ENCODE peak calls at places on chromosomes 3 and 15, in ten cellular contexts. One of them, this sample, is unnamed.

GRCh38 chr15:58086479-58086878 is 21.0 kb upstream of the ALDH1A2 start:
- DNase-seq in breast epithelium: no peak
- DNase-seq in H1: no peak
- DNase-seq in NB4: no peak
- DNase-seq in GM12864: no peak
- DNase-seq in lower leg skin: no peak
- DNase-seq in left lung: no peak
- DNase-seq in choroid plexus epithelial cell: peak
- DNase-seq in brain microvascular endothelial cell: no peak
- DNase-seq in PC-3: peak
- DNase-seq in this sample: peak

GRCh38 chr3:126552688-126553283 is 5.9 kb downstream of the C3orf22 start:
- DNase-seq in breast epithelium: no peak
- DNase-seq in lower leg skin: peak
- DNase-seq in H1: peak
- DNase-seq in NB4: no peak
- DNase-seq in choroid plexus epithelial cell: no peak
- DNase-seq in PC-3: no peak
- DNase-seq in brain microvascular endothelial cell: no peak
- DNase-seq in GM12864: no peak
- DNase-seq in left lung: peak
- DNase-seq in this sample: no peak

GRCh38 chr3:183518446-183519185 is 36.9 kb downstream of the KLHL6 start:
- DNase-seq in lower leg skin: no peak
- DNase-seq in GM12864: no peak
- DNase-seq in H1: no peak
- DNase-seq in brain microvascular endothelial cell: no peak
- DNase-seq in choroid plexus epithelial cell: no peak
- DNase-seq in breast epithelium: no peak
- DNase-seq in PC-3: no peak
- DNase-seq in NB4: peak
- DNase-seq in left lung: no peak
- DNase-seq in this sample: no peak

GRCh38 chr3:36546196-36546595 is 165.9 kb downstream of the STAC start:
- DNase-seq in brain microvascular endothelial cell: peak
- DNase-seq in NB4: no peak
- DNase-seq in PC-3: no peak
- DNase-seq in choroid plexus epithelial cell: peak
- DNase-seq in lower leg skin: no peak
- DNase-seq in breast epithelium: no peak
- DNase-seq in H1: no peak
- DNase-seq in GM12864: no peak
- DNase-seq in left lung: no peak
- DNase-seq in this sample: no peak

GRCh38 chr15:65832549-65833364 is 36.5 kb upstream of the RAB11A start:
- DNase-seq in breast epithelium: peak
- DNase-seq in brain microvascular endothelial cell: peak
- DNase-seq in GM12864: no peak
- DNase-seq in PC-3: peak
- DNase-seq in H1: peak
- DNase-seq in lower leg skin: peak
- DNase-seq in choroid plexus epithelial cell: peak
- DNase-seq in NB4: peak
- DNase-seq in left lung: peak
- DNase-seq in this sample: peak

GRCh38 chr15:67130673-67131601 is 65.5 kb downstream of the SMAD3 start:
- DNase-seq in PC-3: no peak
- DNase-seq in NB4: no peak
- DNase-seq in left lung: no peak
- DNase-seq in brain microvascular endothelial cell: no peak
- DNase-seq in choroid plexus epithelial cell: peak
- DNase-seq in GM12864: no peak
- DNase-seq in lower leg skin: no peak
- DNase-seq in breast epithelium: no peak
- DNase-seq in H1: no peak
- DNase-seq in this sample: no peak

GRCh38 chr15:90419738-90420487 is 31.9 kb downstream of the IQGAP1 start:
- DNase-seq in left lung: no peak
- DNase-seq in GM12864: no peak
- DNase-seq in breast epithelium: no peak
- DNase-seq in brain microvascular endothelial cell: peak
- DNase-seq in H1: no peak
- DNase-seq in lower leg skin: no peak
- DNase-seq in NB4: no peak
- DNase-seq in PC-3: peak
- DNase-seq in choroid plexus epithelial cell: peak
- DNase-seq in this sample: peak

GRCh38 chr15:93093765-93094164 is 4.8 kb upstream of the RGMA start:
- DNase-seq in left lung: no peak
- DNase-seq in brain microvascular endothelial cell: no peak
- DNase-seq in GM12864: no peak
- DNase-seq in lower leg skin: no peak
- DNase-seq in choroid plexus epithelial cell: no peak
- DNase-seq in H1: no peak
- DNase-seq in NB4: no peak
- DNase-seq in PC-3: no peak
- DNase-seq in breast epithelium: no peak
- DNase-seq in this sample: no peak

GRCh38 chr3:53890726-53891499 is 746 bp downstream of the SELENOK start:
- DNase-seq in left lung: no peak
- DNase-seq in PC-3: peak
- DNase-seq in H1: peak
- DNase-seq in choroid plexus epithelial cell: peak
- DNase-seq in breast epithelium: no peak
- DNase-seq in NB4: peak
- DNase-seq in GM12864: no peak
- DNase-seq in lower leg skin: no peak
- DNase-seq in brain microvascular endothelial cell: peak
- DNase-seq in this sample: peak

GRCh38 chr3:9064853-9065252 is 101.6 kb upstream of the RAD18 start:
- DNase-seq in brain microvascular endothelial cell: no peak
- DNase-seq in choroid plexus epithelial cell: no peak
- DNase-seq in GM12864: no peak
- DNase-seq in PC-3: no peak
- DNase-seq in NB4: no peak
- DNase-seq in left lung: no peak
- DNase-seq in H1: no peak
- DNase-seq in lower leg skin: no peak
- DNase-seq in breast epithelium: no peak
- DNase-seq in this sample: no peak

GRCh38 chr15:38242055-38242454 is 10.6 kb upstream of the SPRED1 start:
- DNase-seq in left lung: no peak
- DNase-seq in breast epithelium: no peak
- DNase-seq in NB4: no peak
- DNase-seq in choroid plexus epithelial cell: no peak
- DNase-seq in lower leg skin: no peak
- DNase-seq in PC-3: no peak
- DNase-seq in GM12864: no peak
- DNase-seq in brain microvascular endothelial cell: no peak
- DNase-seq in H1: no peak
- DNase-seq in this sample: no peak

GRCh38 chr15:52728899-52729298 is 49.7 kb upstream of the ATOSA start:
- DNase-seq in PC-3: peak
- DNase-seq in lower leg skin: no peak
- DNase-seq in GM12864: no peak
- DNase-seq in choroid plexus epithelial cell: peak
- DNase-seq in breast epithelium: no peak
- DNase-seq in H1: no peak
- DNase-seq in left lung: no peak
- DNase-seq in NB4: no peak
- DNase-seq in brain microvascular endothelial cell: no peak
- DNase-seq in this sample: peak

GRCh38 chr3:115790759-115791158 is 167.4 kb downstream of the GAP43 start:
- DNase-seq in PC-3: peak
- DNase-seq in left lung: no peak
- DNase-seq in H1: no peak
- DNase-seq in NB4: peak
- DNase-seq in brain microvascular endothelial cell: peak
- DNase-seq in GM12864: no peak
- DNase-seq in breast epithelium: no peak
- DNase-seq in choroid plexus epithelial cell: peak
- DNase-seq in lower leg skin: no peak
- DNase-seq in this sample: peak

GRCh38 chr15:100694381-100695012 is 92.1 kb downstream of the ASB7 start:
- DNase-seq in breast epithelium: no peak
- DNase-seq in H1: no peak
- DNase-seq in GM12864: no peak
- DNase-seq in NB4: no peak
- DNase-seq in lower leg skin: no peak
- DNase-seq in left lung: no peak
- DNase-seq in PC-3: no peak
- DNase-seq in brain microvascular endothelial cell: no peak
- DNase-seq in choroid plexus epithelial cell: peak
- DNase-seq in this sample: no peak

DNA sequence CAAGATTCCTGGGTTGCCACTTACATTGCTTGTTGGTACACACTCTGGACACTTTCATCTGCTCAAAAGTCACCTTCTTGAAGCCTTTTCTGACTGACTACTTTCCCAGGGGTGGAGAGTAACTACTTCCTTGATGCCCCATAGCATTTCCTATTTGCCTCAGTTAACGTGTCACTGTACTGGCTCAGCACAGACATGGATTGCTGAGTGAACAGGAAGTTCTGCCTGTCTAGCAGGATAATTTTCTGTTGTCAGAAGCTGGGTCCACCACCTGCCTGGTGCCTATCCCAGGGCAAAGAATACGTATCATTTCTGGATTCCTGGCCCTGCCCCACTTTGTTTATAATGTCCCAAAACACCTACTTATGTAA is 15.3 kb upstream of the ABHD17C start:
- DNase-seq in GM12864: no peak
- DNase-seq in lower leg skin: no peak
- DNase-seq in H1: no peak
- DNase-seq in PC-3: peak
- DNase-seq in NB4: no peak
- DNase-seq in breast epithelium: no peak
- DNase-seq in choroid plexus epithelial cell: no peak
- DNase-seq in brain microvascular endothelial cell: no peak
- DNase-seq in left lung: no peak
- DNase-seq in this sample: no peak
- H3K4me3 ChIP-seq in GM12864: no peak
- H3K4me3 ChIP-seq in lower leg skin: no peak
- H3K4me3 ChIP-seq in H1: no peak
- H3K4me3 ChIP-seq in PC-3: peak
- H3K4me3 ChIP-seq in NB4: no peak
- H3K4me3 ChIP-seq in breast epithelium: no peak
- H3K4me3 ChIP-seq in choroid plexus epithelial cell: no peak
- H3K4me3 ChIP-seq in brain microvascular endothelial cell: no peak
- H3K4me3 ChIP-seq in left lung: no peak
- H3K4me3 ChIP-seq in this sample: no peak

GRCh38 chr3:79766474-79767193 is 1.2 kb downstream of the ROBO1 start:
- DNase-seq in H1: peak
- DNase-seq in NB4: no peak
- DNase-seq in GM12864: no peak
- DNase-seq in lower leg skin: no peak
- DNase-seq in brain microvascular endothelial cell: peak
- DNase-seq in choroid plexus epithelial cell: peak
- DNase-seq in breast epithelium: no peak
- DNase-seq in PC-3: no peak
- DNase-seq in left lung: peak
- DNase-seq in this sample: peak

GRCh38 chr3:79769234-79769633 is 1.4 kb upstream of the ROBO1 start:
- DNase-seq in H1: no peak
- DNase-seq in brain microvascular endothelial cell: no peak
- DNase-seq in PC-3: no peak
- DNase-seq in NB4: no peak
- DNase-seq in left lung: no peak
- DNase-seq in choroid plexus epithelial cell: no peak
- DNase-seq in lower leg skin: no peak
- DNase-seq in breast epithelium: no peak
- DNase-seq in GM12864: no peak
- DNase-seq in this sample: no peak

GRCh38 chr3:79765854-79766253 is 1.9 kb downstream of the ROBO1 start:
- DNase-seq in choroid plexus epithelial cell: peak
- DNase-seq in brain microvascular endothelial cell: no peak
- DNase-seq in PC-3: no peak
- DNase-seq in breast epithelium: no peak
- DNase-seq in left lung: no peak
- DNase-seq in GM12864: no peak
- DNase-seq in H1: no peak
- DNase-seq in lower leg skin: no peak
- DNase-seq in NB4: no peak
- DNase-seq in this sample: no peak

GRCh38 chr3:79767953-79768282 is at the start of gene ROBO1:
- DNase-seq in brain microvascular endothelial cell: peak
- DNase-seq in PC-3: no peak
- DNase-seq in GM12864: no peak
- DNase-seq in left lung: no peak
- DNase-seq in breast epithelium: no peak
- DNase-seq in H1: no peak
- DNase-seq in NB4: no peak
- DNase-seq in lower leg skin: no peak
- DNase-seq in choroid plexus epithelial cell: peak
- DNase-seq in this sample: peak

GRCh38 chr3:79767194-79767952 is 425 bp downstream of the ROBO1 start:
- DNase-seq in left lung: no peak
- DNase-seq in brain microvascular endothelial cell: peak
- DNase-seq in NB4: no peak
- DNase-seq in GM12864: no peak
- DNase-seq in choroid plexus epithelial cell: peak
- DNase-seq in lower leg skin: no peak
- DNase-seq in breast epithelium: no peak
- DNase-seq in H1: peak
- DNase-seq in PC-3: peak
- DNase-seq in this sample: peak
- TF ChIP-seq CTCF in left lung: no peak
- TF ChIP-seq CTCF in brain microvascular endothelial cell: peak
- TF ChIP-seq CTCF in NB4: no peak
- TF ChIP-seq CTCF in GM12864: no peak
- TF ChIP-seq CTCF in choroid plexus epithelial cell: peak
- TF ChIP-seq CTCF in lower leg skin: no peak
- TF ChIP-seq CTCF in breast epithelium: no peak
- TF ChIP-seq CTCF in H1: no peak
- TF ChIP-seq CTCF in PC-3: no peak
- TF ChIP-seq CTCF in this sample: peak

GRCh38 chr15:75517233-75517632 is 61.9 kb downstream of the PTPN9 start:
- DNase-seq in brain microvascular endothelial cell: no peak
- DNase-seq in GM12864: no peak
- DNase-seq in H1: no peak
- DNase-seq in PC-3: no peak
- DNase-seq in lower leg skin: no peak
- DNase-seq in NB4: no peak
- DNase-seq in breast epithelium: no peak
- DNase-seq in left lung: no peak
- DNase-seq in choroid plexus epithelial cell: no peak
- DNase-seq in this sample: no peak

GRCh38 chr15:75523011-75523410 is 56.1 kb downstream of the PTPN9 start:
- DNase-seq in choroid plexus epithelial cell: no peak
- DNase-seq in PC-3: no peak
- DNase-seq in H1: no peak
- DNase-seq in left lung: no peak
- DNase-seq in breast epithelium: no peak
- DNase-seq in lower leg skin: no peak
- DNase-seq in brain microvascular endothelial cell: no peak
- DNase-seq in GM12864: no peak
- DNase-seq in NB4: no peak
- DNase-seq in this sample: no peak
- H3K4me3 ChIP-seq in choroid plexus epithelial cell: no peak
- H3K4me3 ChIP-seq in PC-3: no peak
- H3K4me3 ChIP-seq in H1: no peak
- H3K4me3 ChIP-seq in left lung: no peak
- H3K4me3 ChIP-seq in breast epithelium: no peak
- H3K4me3 ChIP-seq in lower leg skin: no peak
- H3K4me3 ChIP-seq in brain microvascular endothelial cell: no peak
- H3K4me3 ChIP-seq in GM12864: no peak
- H3K4me3 ChIP-seq in NB4: no peak
- H3K4me3 ChIP-seq in this sample: no peak

GRCh38 chr3:179098388-179099077 is 26.9 kb upstream of the ZMAT3 start:
- DNase-seq in lower leg skin: no peak
- DNase-seq in left lung: no peak
- DNase-seq in PC-3: peak
- DNase-seq in choroid plexus epithelial cell: peak
- DNase-seq in GM12864: no peak
- DNase-seq in brain microvascular endothelial cell: peak
- DNase-seq in breast epithelium: no peak
- DNase-seq in H1: no peak
- DNase-seq in NB4: no peak
- DNase-seq in this sample: peak
- TF ChIP-seq CTCF in lower leg skin: no peak
- TF ChIP-seq CTCF in left lung: no peak
- TF ChIP-seq CTCF in PC-3: no peak
- TF ChIP-seq CTCF in choroid plexus epithelial cell: peak
- TF ChIP-seq CTCF in GM12864: no peak
- TF ChIP-seq CTCF in brain microvascular endothelial cell: no peak
- TF ChIP-seq CTCF in breast epithelium: no peak
- TF ChIP-seq CTCF in H1: no peak
- TF ChIP-seq CTCF in NB4: no peak
- TF ChIP-seq CTCF in this sample: peak